ENCODE peak calls at places on chromosomes 6 and 20, in seven cellular contexts. E, P, Y, D, B, U and N are unnamed samples.

GRCh38 chr6:157045831-157046454 is 268.8 kb downstream of the ARID1B start:
- DNase-seq in P (no peak), Y (no peak), U (no peak), D (no peak), B (no peak), E (no peak), N (no peak)

GRCh38 chr6:5730586-5731263 is 276.0 kb downstream of the NRN1 start:
- DNase-seq in U (no peak), B (no peak), D (no peak), E (no peak), P (no peak), Y (no peak), N (no peak)

GRCh38 chr6:139153876-139154275 is 19.0 kb downstream of the HECA start:
- DNase-seq in E (no peak), D (no peak), P (no peak), U (no peak), Y (no peak), B (no peak), N (no peak)

GRCh38 chr6:125512621-125513020 is 210.9 kb upstream of the HDDC2 start:
- DNase-seq in Y (no peak), U (no peak), D (no peak), P (no peak), B (no peak), E (no peak), N (no peak)

GRCh38 chr20:16020971-16021370 is 552.3 kb downstream of the KIF16B start:
- DNase-seq in P (no peak), U (no peak), E (no peak), D (no peak), Y (no peak), B (no peak), N (no peak)

GRCh38 chr20:17967595-17968365 is 814 bp downstream of the SNX5 start:
- DNase-seq in B (no peak), P (peak; percentile 37), Y (peak; percentile 10), D (no peak), E (peak; percentile 35), U (no peak), N (no peak)

GRCh38 chr6:139647816-139648215 is 273.4 kb upstream of the CITED2 start:
- DNase-seq in Y (no peak), B (no peak), E (no peak), U (no peak), D (no peak), P (no peak), N (no peak)

GRCh38 chr6:168674595-168674994 is 233.6 kb downstream of the SMOC2 start:
- DNase-seq in U (no peak), E (no peak), D (no peak), P (no peak), Y (no peak), B (no peak), N (no peak)

GRCh38 chr6:21402368-21402767 is 191.2 kb upstream of the SOX4 start:
- DNase-seq in Y (no peak), P (no peak), B (peak; percentile 14), E (peak; percentile 44), D (no peak), U (no peak), N (no peak)

GRCh38 chr6:4055420-4056041 is 23.4 kb downstream of the FAM217A start:
- DNase-seq in U (no peak), Y (no peak), P (peak; percentile 30), E (peak; percentile 44), B (no peak), D (no peak), N (no peak)

GRCh38 chr20:50670126-50670862 is 21.0 kb downstream of the RIPOR3 start:
- DNase-seq in B (no peak), P (no peak), Y (no peak), D (no peak), E (no peak), U (no peak), N (no peak)

GRCh38 chr6:41072836-41073202 is at the start of gene NFYA:
- DNase-seq in E (peak; percentile 98), D (peak; percentile 100), P (no peak), Y (no peak), B (no peak), U (no peak), N (no peak)

GRCh38 chr6:15520616-15521203 is 142.1 kb downstream of the DTNBP1 start:
- DNase-seq in B (peak; percentile 41), D (no peak), P (no peak), E (peak; percentile 16), U (no peak), Y (no peak), N (no peak)

GRCh38 chr6:82022614-82023102 is 224.9 kb downstream of the IBTK start:
- DNase-seq in D (no peak), Y (no peak), U (no peak), B (no peak), P (no peak), E (no peak), N (no peak)

GRCh38 chr20:36544134-36545018 is 3.1 kb downstream of the MYL9 start:
- DNase-seq in D (no peak), E (no peak), B (peak; percentile 52), Y (no peak), P (peak; percentile 78), U (no peak), N (no peak)

GRCh38 chr20:63935447-63935846 is 20.8 kb downstream of the UCKL1 start:
- DNase-seq in P (no peak), D (no peak), B (no peak), E (no peak), Y (no peak), U (no peak), N (no peak)

GRCh38 chr20:1245578-1245977 is 19.7 kb downstream of the RAD21L1 start:
- DNase-seq in B (no peak), U (no peak), P (no peak), E (no peak), Y (no peak), D (no peak), N (no peak)

GRCh38 chr6:147459772-147460171 is 48.7 kb upstream of the SAMD5 start:
- DNase-seq in Y (no peak), D (no peak), E (no peak), B (no peak), U (no peak), P (no peak), N (no peak)

GRCh38 chr20:24831232-24831631 is 117.8 kb upstream of the CST7 start:
- DNase-seq in Y (no peak), D (no peak), U (no peak), B (peak; percentile 39), E (no peak), P (no peak), N (no peak)

GRCh38 chr6:11423667-11424066 is 113.9 kb upstream of the TMEM170B start:
- DNase-seq in Y (no peak), D (no peak), B (no peak), E (no peak), P (no peak), U (no peak), N (no peak)

GRCh38 chr6:11425431-11425871 is 112.1 kb upstream of the TMEM170B start:
- DNase-seq in B (no peak), D (no peak), Y (no peak), P (no peak), E (no peak), U (no peak), N (no peak)

GRCh38 chr6:11425876-11426275 is 111.7 kb upstream of the TMEM170B start:
- DNase-seq in D (no peak), P (no peak), E (no peak), U (no peak), Y (no peak), B (no peak), N (no peak)

GRCh38 chr6:11423072-11423471 is 114.5 kb upstream of the TMEM170B start:
- DNase-seq in U (no peak), E (no peak), B (no peak), P (no peak), Y (no peak), D (no peak), N (no peak)

DNA sequence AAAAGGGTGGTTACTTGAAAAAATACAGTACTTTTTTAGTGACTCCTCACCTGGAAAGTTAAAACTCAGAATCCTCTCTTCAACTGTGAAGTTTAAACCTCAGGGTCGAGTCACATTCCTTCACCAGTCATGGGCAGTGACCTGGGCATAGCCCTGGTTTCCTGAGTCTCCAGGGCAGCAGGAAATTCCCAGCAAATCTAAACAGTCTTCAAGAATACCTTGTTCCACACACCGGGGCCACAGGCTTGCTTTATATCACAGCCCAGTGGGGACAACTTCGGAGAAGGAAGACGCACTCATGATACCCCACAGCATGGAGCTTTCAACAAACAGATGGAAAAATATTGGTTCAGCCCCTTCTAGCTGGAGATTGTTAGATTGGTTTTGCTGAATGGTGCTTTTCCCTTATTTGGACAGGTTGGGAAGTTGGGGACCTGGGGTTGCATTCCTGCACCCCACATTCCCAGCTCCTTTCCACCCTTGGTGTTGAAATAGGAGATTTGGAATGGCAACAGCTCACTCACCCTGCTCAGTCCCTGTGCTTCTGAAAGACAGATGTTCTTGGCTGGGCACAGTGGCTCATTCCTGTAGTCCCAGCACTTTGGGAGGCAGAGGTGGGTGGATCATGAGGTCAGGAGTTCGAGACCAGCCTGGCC is 113.0 kb upstream of the TMEM170B start:
- DNase-seq in E (no peak), D (no peak), B (no peak), P (no peak), U (no peak), Y (no peak), N (no peak)
- H3K4me1 ChIP-seq in E (no peaks in the 10 kb centered on the region), D (no peaks in the 10 kb centered on the region), B (peaks cover 21% of the 10 kb centered on the region), P (peaks cover 10% of the 10 kb centered on the region), U (peaks cover 4% of the 10 kb centered on the region), Y (peaks cover 4% of the 10 kb centered on the region), N (no peaks in the 10 kb centered on the region)

DNA sequence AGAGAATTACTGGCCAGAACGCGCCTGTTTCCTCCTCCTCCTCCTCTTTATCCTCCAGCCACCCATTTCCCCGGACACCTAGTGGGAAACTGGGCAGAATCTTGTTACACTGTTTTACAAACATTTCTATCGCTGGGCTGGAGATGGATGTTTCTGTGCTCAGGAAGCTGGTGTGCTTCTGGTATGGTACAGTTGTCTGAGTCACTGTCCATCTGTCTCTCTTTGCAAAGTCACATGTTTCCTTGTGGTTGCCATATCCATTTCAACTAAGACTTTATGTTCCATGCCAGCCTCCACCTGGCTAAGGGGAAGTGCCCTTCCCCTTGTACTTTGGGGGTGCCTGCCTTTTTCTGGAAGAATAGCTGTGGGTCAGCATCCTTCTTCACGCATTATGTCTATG is 52.9 kb upstream of the SLC22A16 start:
- DNase-seq in E (no peak), P (no peak), Y (no peak), U (no peak), B (no peak), D (no peak), N (no peak)
- H3K27ac ChIP-seq in E (no peak overlapping the region), P (no peak overlapping the region), Y (no peak overlapping the region), U (no peak overlapping the region), B (no peak overlapping the region), D (no peak overlapping the region), N (no peak overlapping the region)

DNA sequence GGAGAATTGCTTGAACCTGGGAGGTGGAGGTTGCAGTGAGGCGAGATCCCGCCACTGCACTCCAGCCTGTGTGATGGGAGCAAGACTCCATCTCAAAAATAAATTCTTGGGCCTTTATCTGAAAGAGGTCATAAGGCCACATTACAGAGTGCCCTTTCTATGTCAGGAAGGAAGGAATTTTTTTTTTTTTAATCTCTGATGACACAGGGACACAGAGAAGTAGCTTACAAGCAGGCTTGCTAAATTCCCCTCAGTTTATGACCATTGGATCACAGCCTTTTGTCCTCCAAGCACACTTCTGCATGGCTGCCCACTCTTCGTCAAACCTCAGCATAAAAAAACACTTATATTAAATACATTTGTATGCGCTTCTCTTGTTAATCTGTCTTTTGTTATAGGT is 7.5 kb upstream of the IFNGR1 start:
- DNase-seq in P (no peak), U (no peak), E (no peak), B (no peak), Y (no peak), D (no peak), N (no peak)
- H3K4me3 ChIP-seq in P (no peak overlapping the region), U (no peak overlapping the region), E (no peak overlapping the region), B (no peak overlapping the region), Y (no peak overlapping the region), D (no peak overlapping the region), N (no peak overlapping the region)

GRCh38 chr6:32847795-32848194 is 3.9 kb upstream of the PSMB8 start:
- DNase-seq in E (no peak), U (no peak), B (no peak), Y (no peak), D (no peak), P (no peak), N (no peak)
- H3K4me1 ChIP-seq in E (no peaks in the 10 kb centered on the region), U (peaks cover 71% of the 10 kb centered on the region), B (peaks cover 4% of the 10 kb centered on the region), Y (peaks cover 61% of the 10 kb centered on the region), D (peaks cover 72% of the 10 kb centered on the region), P (peaks cover 39% of the 10 kb centered on the region), N (peaks cover 77% of the 10 kb centered on the region)